ENCODE peak calls at places on chromosomes 5 and 9, in five cellular contexts. R is activated T-cell treated with anti-CD3 and anti-CD28 coated beads, Interleukin-2, amount 50 U/mL, for 72 hours; D is gastrocnemius medialis; E is activated effector memory CD4-positive, alpha-beta T cell treated with anti-CD3 and anti-CD28 coated beads, Interleukin-2, amount 50 U/mL, for 16 hours; G is NCI-H510A. U is an unnamed sample.

GRCh38 chr5:11047051-11047450 is 286.0 kb upstream of the DAP start:
- DNase-seq in R (no peak), D (no peak), E (no peak), G (no peak), U (no peak)

GRCh38 chr9:99109522-99109921 is 4.6 kb downstream of the TGFBR1 start:
- DNase-seq in R (no peak), D (no peak), E (no peak), G (no peak), U (no peak)

GRCh38 chr5:56422060-56422762 is 189.1 kb upstream of the ANKRD55 start:
- DNase-seq in R (no peak), D (no peak), E (no peak), G (no peak), U (no peak)

GRCh38 chr5:80128129-80128528 is 93.0 kb downstream of the THBS4 start:
- DNase-seq in R (no peak), D (no peak), E (no peak), G (no peak), U (no peak)

GRCh38 chr9:21576331-21577189 is 94.4 kb upstream of the IFNE start:
- DNase-seq in R (peak), D (no peak), E (no peak), G (no peak), U (no peak)

GRCh38 chr9:37464426-37465248 is 613 bp downstream of the ZBTB5 start:
- DNase-seq in R (peak), D (peak), E (peak), G (no peak), U (peak)

GRCh38 chr5:36523931-36524330 is 82.5 kb upstream of the SLC1A3 start:
- DNase-seq in R (no peak), D (no peak), E (no peak), G (no peak), U (no peak)

GRCh38 chr5:14668247-14668646 is 3.7 kb downstream of the OTULIN start:
- DNase-seq in R (peak), D (no peak), E (peak), G (no peak), U (no peak)

GRCh38 chr5:39661026-39661779 is 236.4 kb upstream of the DAB2 start:
- DNase-seq in R (no peak), D (no peak), E (no peak), G (no peak), U (no peak)

GRCh38 chr5:168578506-168579205 is 512 bp downstream of the PANK3 start:
- DNase-seq in R (no peak), D (peak), E (no peak), G (no peak), U (no peak)

GRCh38 chr5:9447691-9448090 is 98.2 kb downstream of the SEMA5A start:
- DNase-seq in R (no peak), D (no peak), E (no peak), G (no peak), U (no peak)

GRCh38 chr9:92564479-92564878 is 28.7 kb upstream of the ECM2 start:
- DNase-seq in R (no peak), D (no peak), E (no peak), G (no peak), U (no peak)

GRCh38 chr9:123267481-123268239 is 726 bp downstream of the STRBP start:
- DNase-seq in R (no peak), D (peak), E (no peak), G (no peak), U (no peak)

GRCh38 chr9:137464291-137464999 is 5.3 kb upstream of the NSMF start:
- DNase-seq in R (no peak), D (no peak), E (peak), G (no peak), U (no peak)

GRCh38 chr5:39755986-39756385 is 331.2 kb upstream of the DAB2 start:
- DNase-seq in R (no peak), D (no peak), E (no peak), G (no peak), U (no peak)

GRCh38 chr9:35102465-35102768 is 514 bp downstream of the STOML2 start:
- DNase-seq in R (no peak), D (no peak), E (no peak), G (no peak), U (no peak)

U was measured in stimulated activated CD4-positive, alpha-beta T cell treated with anti-CD3 and anti-CD28 coated beads, Interleukin-12 subunit alpha, Interleukin-12 subunit beta, amount 100 ng/mL, for 48 hours.